ENCODE peak calls at places on chromosomes 7 and 10, in six cellular contexts. B, E, I, X, R and Z are unnamed samples.

GRCh38 chr10:113520606-113521481 is 32.0 kb upstream of the HABP2 start:
- DNase-seq in B (peak), E (peak), I (peak), X (peak), R (peak), Z (no peak)

GRCh38 chr7:1883031-1883761 is 213.1 kb downstream of the ELFN1 start:
- DNase-seq in B (peak), E (no peak), I (peak), X (peak), R (no peak), Z (peak)

GRCh38 chr7:19754521-19755116 is 18.8 kb downstream of the TMEM196 start:
- DNase-seq in B (peak), E (no peak), I (peak), X (peak), R (peak), Z (peak)

GRCh38 chr7:41792099-41792498 is 89.2 kb upstream of the INHBA start:
- DNase-seq in B (no peak), E (no peak), I (no peak), X (no peak), R (no peak), Z (no peak)

GRCh38 chr10:11317936-11318670 is 293.3 kb downstream of the USP6NL start:
- DNase-seq in B (no peak), E (no peak), I (peak), X (no peak), R (no peak), Z (no peak)

GRCh38 chr10:125264091-125264490 is 103.7 kb upstream of the CTBP2 start:
- DNase-seq in B (no peak), E (no peak), I (no peak), X (no peak), R (no peak), Z (no peak)

GRCh38 chr10:52258791-52259427 is 55.2 kb upstream of the DKK1 start:
- DNase-seq in B (no peak), E (no peak), I (no peak), X (no peak), R (no peak), Z (no peak)

GRCh38 chr7:116271980-116272886 is 61.9 kb downstream of the TES start:
- DNase-seq in B (peak), E (peak), I (peak), X (peak), R (no peak), Z (peak)

GRCh38 chr10:11446895-11447294 is 164.6 kb downstream of the USP6NL start:
- DNase-seq in B (no peak), E (peak), I (no peak), X (no peak), R (no peak), Z (no peak)

GRCh38 chr10:63608511-63608910 is 87.3 kb downstream of the REEP3 start:
- DNase-seq in B (no peak), E (no peak), I (no peak), X (no peak), R (no peak), Z (no peak)

GRCh38 chr7:117401293-117402002 is 25.8 kb downstream of the ASZ1 start:
- DNase-seq in B (peak), E (no peak), I (peak), X (no peak), R (peak), Z (no peak)

GRCh38 chr10:23442936-23443335 is 4.1 kb downstream of the OTUD1 start:
- DNase-seq in B (no peak), E (no peak), I (peak), X (no peak), R (no peak), Z (no peak)

GRCh38 chr10:42781893-42782445 is 626 bp upstream of the BMS1 start:
- DNase-seq in B (no peak), E (no peak), I (peak), X (no peak), R (no peak), Z (no peak)

GRCh38 chr10:79244068-79244442 is 103.2 kb upstream of the PPIF start:
- DNase-seq in B (no peak), E (no peak), I (no peak), X (no peak), R (no peak), Z (no peak)

GRCh38 chr7:108585843-108586242 is 16.2 kb downstream of the DNAJB9 start:
- DNase-seq in B (no peak), E (no peak), I (no peak), X (no peak), R (no peak), Z (no peak)

GRCh38 chr7:130891254-130892094 is 157.5 kb upstream of the KLF14 start:
- DNase-seq in B (no peak), E (peak), I (peak), X (no peak), R (no peak), Z (no peak)

GRCh38 chr10:75287697-75288096 is 51.9 kb upstream of the COMTD1 start:
- DNase-seq in B (peak), E (peak), I (no peak), X (no peak), R (no peak), Z (no peak)

GRCh38 chr10:119546009-119546408 is 3.5 kb upstream of the RGS10 start:
- DNase-seq in B (no peak), E (no peak), I (no peak), X (no peak), R (no peak), Z (no peak)

GRCh38 chr10:96587255-96588059 is 645 bp upstream of the TM9SF3 start:
- DNase-seq in B (peak), E (peak), I (peak), X (peak), R (peak), Z (peak)

GRCh38 chr7:130483036-130483435 is 8.8 kb upstream of the MEST start:
- DNase-seq in B (no peak), E (no peak), I (no peak), X (no peak), R (no peak), Z (no peak)

GRCh38 chr10:78578929-78579328 is 489.8 kb upstream of the ZMIZ1 start:
- DNase-seq in B (no peak), E (no peak), I (peak), X (no peak), R (no peak), Z (no peak)

GRCh38 chr7:56175086-56175760 is 59.0 kb upstream of the NUPR2 start:
- DNase-seq in B (no peak), E (no peak), I (no peak), X (no peak), R (no peak), Z (no peak)

GRCh38 chr10:61732635-61733278 is 70.0 kb downstream of the CABCOCO1 start:
- DNase-seq in B (no peak), E (no peak), I (no peak), X (no peak), R (no peak), Z (no peak)

DNA sequence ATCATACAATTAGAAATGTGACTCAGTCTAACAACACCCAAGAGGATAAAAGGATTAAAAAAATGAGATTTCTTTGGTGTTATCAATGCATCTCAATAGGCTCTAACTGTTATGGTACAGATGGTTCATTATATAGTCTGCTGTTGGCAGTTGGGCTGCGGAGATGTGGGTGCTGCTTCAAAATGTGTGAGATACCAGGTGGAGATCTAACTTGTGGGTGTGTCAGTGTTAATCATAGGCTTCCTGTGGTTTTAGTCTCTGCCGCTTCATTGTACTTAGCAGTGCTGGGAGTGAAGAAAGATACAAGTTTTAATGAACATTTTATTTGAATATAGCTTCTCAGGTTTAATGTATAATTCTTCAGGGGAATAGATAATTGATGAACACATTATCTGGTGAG is 231.3 kb downstream of the EXOC4 start:
- DNase-seq in B (peak), E (no peak), I (no peak), X (no peak), R (no peak), Z (no peak)
- H3K4me3 ChIP-seq in B (no peak), E (no peak), I (no peak), X (no peak), R (no peak), Z (no peak)

DNA sequence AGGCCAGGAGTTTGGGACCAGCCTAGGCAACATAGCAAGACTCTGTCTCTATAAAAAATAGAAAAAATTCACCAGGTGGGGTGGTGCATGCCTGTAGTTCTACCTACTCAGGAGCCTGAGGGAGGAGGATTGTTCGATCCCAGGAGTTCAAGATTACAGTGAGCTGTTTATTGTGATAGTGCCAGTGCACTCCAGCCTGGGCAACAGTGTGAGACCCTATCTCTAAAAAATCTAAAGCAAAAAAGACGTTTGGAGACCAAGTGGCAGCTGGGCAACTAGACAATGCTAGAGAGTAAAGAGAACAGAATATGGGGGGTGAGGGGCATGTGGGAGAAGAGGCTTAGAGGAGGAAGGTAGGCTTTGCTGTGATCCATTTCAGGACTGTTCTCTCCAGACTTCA is 1.4 kb downstream of the PDSS1 start:
- DNase-seq in B (no peak), E (no peak), I (no peak), X (no peak), R (no peak), Z (no peak)
- H3K4me3 ChIP-seq in B (no peak), E (no peak), I (peak), X (peak), R (peak), Z (peak)

GRCh38 chr10:129833366-129833765 is 130.7 kb downstream of the EBF3 start:
- DNase-seq in B (no peak), E (no peak), I (no peak), X (no peak), R (no peak), Z (no peak)
- H3K4me3 ChIP-seq in B (no peak), E (no peak), I (no peak), X (no peak), R (no peak), Z (no peak)

DNA sequence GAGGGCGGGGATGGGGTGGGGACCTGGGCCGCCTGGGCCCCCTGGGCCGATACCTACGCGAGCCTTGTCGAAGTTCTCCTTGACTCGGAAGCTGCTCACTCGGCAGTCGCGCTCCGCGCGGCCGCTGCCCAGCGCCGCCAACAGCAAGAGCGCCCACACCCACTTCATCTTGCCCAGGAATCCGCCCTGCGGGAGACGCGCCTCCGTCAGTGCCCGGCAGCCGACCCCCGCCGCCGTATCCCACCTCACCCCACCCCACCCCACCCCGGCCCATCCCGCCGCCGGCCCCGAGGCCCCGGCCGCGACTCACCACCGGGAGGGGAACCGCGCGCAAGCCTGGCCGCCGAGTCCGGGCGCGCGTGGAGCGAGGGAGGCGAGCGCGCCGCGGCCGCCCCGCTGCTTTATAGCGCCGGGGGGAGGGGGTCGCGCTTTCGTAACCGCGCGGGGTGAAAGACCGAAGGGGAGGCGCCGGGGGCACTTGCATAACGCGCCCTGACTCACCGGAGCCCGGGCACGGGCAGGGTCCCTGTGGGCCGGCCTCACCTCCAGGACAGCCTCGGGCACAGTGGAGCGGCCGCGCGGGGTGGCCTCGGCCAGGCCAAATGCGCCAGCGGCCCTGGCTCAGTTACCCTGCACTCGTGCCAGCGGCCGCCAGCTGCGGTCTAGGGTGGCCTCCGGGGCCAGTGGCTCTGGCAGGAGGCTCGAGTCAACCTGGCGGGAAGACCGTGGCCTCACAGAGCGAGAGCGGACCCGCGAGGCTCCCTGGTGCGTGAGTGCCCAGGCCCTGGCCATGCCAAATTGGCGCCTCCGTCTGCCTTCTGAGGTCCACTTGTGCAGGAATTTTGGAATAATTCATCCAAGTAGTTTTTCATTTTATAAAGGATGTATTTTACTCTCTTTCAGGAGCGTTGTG is at the start of gene RBP4:
- DNase-seq in B (peak), E (no peak), I (peak), X (no peak), R (peak), Z (no peak)
- H3K4me3 ChIP-seq in B (peak), E (peak), I (peak), X (peak), R (peak), Z (peak)

GRCh38 chr7:13988765-13989137 is 715 bp downstream of the ETV1 start:
- DNase-seq in B (peak), E (no peak), I (peak), X (no peak), R (peak), Z (no peak)
- H3K4me3 ChIP-seq in B (peak), E (peak), I (peak), X (peak), R (peak), Z (peak)

GRCh38 chr7:85469446-85469970 is 282.7 kb upstream of the SEMA3D start:
- DNase-seq in B (no peak), E (no peak), I (peak), X (no peak), R (no peak), Z (no peak)
- H3K4me3 ChIP-seq in B (no peak), E (no peak), I (no peak), X (no peak), R (no peak), Z (no peak)

DNA sequence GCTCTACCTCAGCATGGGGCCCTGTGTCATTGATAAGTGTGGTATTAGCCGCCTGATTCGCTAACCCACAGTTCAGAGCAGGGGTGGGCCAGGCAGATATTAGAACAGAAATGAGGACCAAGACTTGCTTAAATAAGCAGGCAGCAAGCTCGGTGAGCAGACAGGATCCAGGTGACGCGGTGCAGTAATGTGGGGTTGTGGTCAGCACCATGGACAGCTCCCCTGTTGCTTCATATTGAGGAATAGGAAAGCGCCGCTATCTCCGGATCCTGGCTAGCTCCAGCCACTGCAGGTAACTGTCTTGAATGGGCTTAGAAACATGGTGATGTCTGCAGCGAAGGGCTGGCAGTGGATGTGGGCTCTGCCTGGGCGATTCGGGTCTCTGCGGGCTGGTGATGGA is 51.3 kb upstream of the GPR26 start:
- DNase-seq in B (peak), E (no peak), I (peak), X (no peak), R (peak), Z (peak)
- H3K4me3 ChIP-seq in B (no peak), E (no peak), I (no peak), X (no peak), R (no peak), Z (no peak)